ENCODE peak calls at places on chromosome 4, in five cellular contexts. K is kidney, W is cardiac fibroblast, A is GM23338, Z is Daoy. E is an unnamed sample.

GRCh38 chr4:138226351-138226750 is 15.8 kb downstream of the SLC7A11 start:
- DNase-seq in K (no peak), W (no peak), A (no peak), Z (no peak), E (no peak)

GRCh38 chr4:85869156-85869555 is 394.2 kb downstream of the ARHGAP24 start:
- DNase-seq in K (no peak), W (peak), A (peak), Z (no peak), E (no peak)

GRCh38 chr4:1588306-1588705 is 95.8 kb downstream of the FAM53A start:
- DNase-seq in K (no peak), W (no peak), A (no peak), Z (no peak), E (no peak)

GRCh38 chr4:52266537-52267137 is 215.5 kb downstream of the SPATA18 start:
- DNase-seq in K (no peak), W (no peak), A (no peak), Z (no peak), E (no peak)

GRCh38 chr4:95984081-95984480 is 144.2 kb downstream of the PDHA2 start:
- DNase-seq in K (no peak), W (no peak), A (no peak), Z (no peak), E (no peak)

GRCh38 chr4:1792832-1793495 is at the start of gene FGFR3:
- DNase-seq in K (no peak), W (peak), A (peak), Z (peak), E (no peak)

GRCh38 chr4:151169223-151169622 is 69.8 kb downstream of the RPS3A start:
- DNase-seq in K (peak), W (peak), A (no peak), Z (peak), E (peak)

GRCh38 chr4:23324291-23324690 is 565.6 kb downstream of the PPARGC1A start:
- DNase-seq in K (no peak), W (peak), A (no peak), Z (peak), E (peak)

E was measured in astrocyte of the spinal cord.